ENCODE peak calls at places on chromosomes 13 and 19, in eight cellular contexts. Q, R, F, S, J, X, V and C are unnamed samples.

GRCh38 chr13:55244991-55245644 is 1895.6 kb upstream of the PRR20A start:
- DNase-seq in Q (no peak), R (no peak), F (no peak), S (no peak), J (no peak), X (no peak), V (peak; percentile 32), C (no peak)

GRCh38 chr19:43464089-43464775 is 1.2 kb downstream of the LYPD3 start:
- DNase-seq in Q (peak; percentile 84), R (no peak), F (no peak), S (no peak), J (peak; percentile 81), X (no peak), V (peak; percentile 8), C (no peak)

GRCh38 chr13:80312967-80313366 is 28.0 kb downstream of the SPRY2 start:
- DNase-seq in Q (no peak), R (no peak), F (peak; percentile 28), S (no peak), J (no peak), X (no peak), V (no peak), C (no peak)

GRCh38 chr13:29908411-29908810 is 58.0 kb upstream of the UBL3 start:
- DNase-seq in Q (no peak), R (peak; percentile 42), F (peak; percentile 73), S (peak; percentile 71), J (peak; percentile 96), X (no peak), V (no peak), C (no peak)

GRCh38 chr19:16449330-16449961 is 22.3 kb downstream of the EPS15L1 start:
- DNase-seq in Q (no peak), R (peak; percentile 6), F (peak; percentile 34), S (no peak), J (peak; percentile 23), X (no peak), V (no peak), C (no peak)

GRCh38 chr13:49319555-49320350 is 72.0 kb downstream of the CDADC1 start:
- DNase-seq in Q (no peak), R (no peak), F (peak; percentile 35), S (no peak), J (peak; percentile 54), X (no peak), V (no peak), C (no peak)

GRCh38 chr19:31252476-31252875 is 96.8 kb downstream of the TSHZ3 start:
- DNase-seq in Q (no peak), R (no peak), F (no peak), S (no peak), J (no peak), X (no peak), V (no peak), C (no peak)

GRCh38 chr13:19910336-19911072 is 47.1 kb upstream of the ZMYM5 start:
- DNase-seq in Q (peak; percentile 51), R (peak; percentile 94), F (peak; percentile 82), S (peak; percentile 88), J (peak; percentile 68), X (no peak), V (no peak), C (no peak)

GRCh38 chr19:31583148-31583547 is 233.9 kb upstream of the TSHZ3 start:
- DNase-seq in Q (no peak), R (no peak), F (no peak), S (no peak), J (no peak), X (no peak), V (no peak), C (no peak)

GRCh38 chr13:60260440-60260839 is 96.7 kb upstream of the DIAPH3 start:
- DNase-seq in Q (no peak), R (no peak), F (no peak), S (no peak), J (no peak), X (no peak), V (no peak), C (no peak)

GRCh38 chr19:2528543-2529173 is 52.7 kb downstream of the GADD45B start:
- DNase-seq in Q (no peak), R (peak; percentile 40), F (no peak), S (no peak), J (no peak), X (no peak), V (no peak), C (no peak)

GRCh38 chr13:97762141-97762540 is 191.3 kb upstream of the IPO5 start:
- DNase-seq in Q (no peak), R (no peak), F (no peak), S (no peak), J (no peak), X (peak; percentile 61), V (no peak), C (no peak)

GRCh38 chr19:42412223-42412622 is 15.0 kb downstream of the LIPE start:
- DNase-seq in Q (peak; percentile 76), R (no peak), F (no peak), S (no peak), J (no peak), X (no peak), V (no peak), C (no peak)

GRCh38 chr19:13103585-13103923 is 896 bp upstream of the LYL1 start:
- DNase-seq in Q (no peak), R (no peak), F (no peak), S (no peak), J (no peak), X (peak; percentile 29), V (no peak), C (no peak)

GRCh38 chr19:13101590-13102415 is 855 bp downstream of the LYL1 start:
- DNase-seq in Q (no peak), R (no peak), F (no peak), S (no peak), J (no peak), X (no peak), V (no peak), C (no peak)

GRCh38 chr19:13100871-13101589 is 1.6 kb downstream of the LYL1 start:
- DNase-seq in Q (no peak), R (peak; percentile 47), F (no peak), S (no peak), J (peak; percentile 44), X (peak; percentile 60), V (no peak), C (no peak)

GRCh38 chr19:13102666-13103584 is at the start of gene LYL1:
- DNase-seq in Q (peak; percentile 75), R (no peak), F (peak; percentile 39), S (no peak), J (no peak), X (peak; percentile 98), V (no peak), C (no peak)

DNA sequence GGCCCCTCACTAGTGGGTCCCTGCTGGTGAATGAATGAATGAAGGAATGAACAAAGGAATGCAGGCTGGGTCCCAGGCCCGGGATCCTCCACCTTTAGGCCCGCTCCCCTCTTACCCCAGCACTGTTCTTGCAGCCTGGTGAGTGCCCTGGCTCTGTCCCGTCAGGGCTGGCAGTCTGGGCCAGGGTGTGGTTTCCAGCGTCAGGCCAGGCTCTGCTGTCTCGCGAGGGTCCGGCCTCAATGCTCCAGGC is 317 bp downstream of the LYL1 start:
- DNase-seq in Q (no peak), R (no peak), F (no peak), S (no peak), J (peak; percentile 73), X (no peak), V (no peak), C (no peak)
- H3K9ac ChIP-seq in Q (peak overlapping the region; percentile 83), R (peak overlapping the region; percentile 31), F (peak overlapping the region; percentile 26), S (no peak overlapping the region), J (peak overlapping the region; percentile 50), X (peak overlapping the region; percentile 96), V (no peak overlapping the region), C (peak overlapping the region; percentile 44)

GRCh38 chr19:656751-657559 is 6.1 kb downstream of the RNF126 start:
- DNase-seq in Q (no peak), R (no peak), F (no peak), S (no peak), J (no peak), X (no peak), V (no peak), C (no peak)
- H3K9ac ChIP-seq in Q (no peak overlapping the region), R (no peak overlapping the region), F (no peak overlapping the region), S (no peak overlapping the region), J (no peak overlapping the region), X (no peak overlapping the region), V (peak overlapping the region; percentile 61), C (no peak overlapping the region)

DNA sequence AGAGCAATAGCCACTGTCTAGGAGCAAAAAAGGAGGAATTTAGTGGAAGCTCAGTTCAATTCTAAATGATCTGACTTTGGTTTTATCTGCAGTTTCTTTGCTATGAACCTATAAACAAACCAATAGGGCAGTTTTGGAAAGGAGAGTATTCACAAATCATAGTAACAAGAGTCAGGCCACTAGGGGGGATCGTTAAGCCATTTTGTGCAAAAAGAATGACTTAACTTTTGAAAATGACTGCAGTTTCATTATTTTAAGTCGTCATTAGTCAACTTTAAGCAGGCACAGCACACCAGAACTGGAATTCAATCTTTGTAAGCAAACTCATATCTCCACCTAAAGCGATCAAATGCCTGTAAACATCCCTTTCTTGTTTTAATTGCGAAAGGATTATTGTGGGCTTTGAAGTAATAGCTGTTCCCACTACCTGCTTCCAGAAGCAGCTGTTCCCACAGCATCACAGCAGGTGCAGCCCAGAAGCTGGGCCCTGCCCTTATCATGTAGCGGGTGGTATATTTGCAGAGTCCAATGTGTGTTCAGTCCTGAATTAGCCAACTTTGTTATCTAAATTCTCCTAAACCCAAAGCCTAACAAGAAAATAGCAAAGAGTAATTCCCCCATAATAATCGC is 51.5 kb downstream of the SOX21 start:
- DNase-seq in Q (no peak), R (peak; percentile 51), F (peak; percentile 11), S (no peak), J (peak; percentile 43), X (peak; percentile 36), V (no peak), C (no peak)
- H3K9ac ChIP-seq in Q (no peak overlapping the region), R (no peak overlapping the region), F (no peak overlapping the region), S (no peak overlapping the region), J (no peak overlapping the region), X (no peak overlapping the region), V (no peak overlapping the region), C (no peak overlapping the region)

GRCh38 chr19:13797058-13797440 is 1.8 kb downstream of the ZSWIM4 start:
- DNase-seq in Q (no peak), R (no peak), F (no peak), S (no peak), J (no peak), X (no peak), V (no peak), C (no peak)

GRCh38 chr19:13795595-13796300 is 505 bp downstream of the ZSWIM4 start:
- DNase-seq in Q (peak; percentile 32), R (peak; percentile 34), F (peak; percentile 46), S (peak; percentile 24), J (peak; percentile 51), X (peak; percentile 25), V (no peak), C (peak; percentile 26)

GRCh38 chr19:13796301-13797057 is 1.2 kb downstream of the ZSWIM4 start:
- DNase-seq in Q (peak; percentile 51), R (peak; percentile 97), F (peak; percentile 97), S (peak; percentile 96), J (peak; percentile 97), X (peak; percentile 94), V (no peak), C (no peak)

GRCh38 chr19:13794752-13795589 is at the start of gene ZSWIM4:
- DNase-seq in Q (peak; percentile 99), R (peak; percentile 100), F (peak; percentile 100), S (peak; percentile 100), J (peak; percentile 100), X (peak; percentile 100), V (peak; percentile 99), C (peak; percentile 99)

DNA sequence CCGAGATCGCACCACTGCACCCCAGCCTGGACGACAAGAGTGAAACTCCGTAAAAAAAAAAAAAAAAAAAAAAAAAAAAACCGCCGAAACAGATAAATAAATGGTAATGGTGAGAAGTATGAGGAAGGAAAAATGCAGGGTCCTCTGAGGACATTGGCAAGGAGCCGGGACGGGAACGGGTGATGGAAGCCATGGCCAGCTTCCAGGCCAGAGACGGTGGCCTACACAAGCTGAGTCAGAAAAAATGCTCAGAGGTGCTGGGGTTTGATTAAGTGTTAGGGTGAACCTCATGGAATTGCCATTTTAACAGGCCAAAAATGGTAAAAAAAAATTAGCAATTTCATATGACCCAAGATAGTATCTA is 873 bp upstream of the ZSWIM4 start:
- DNase-seq in Q (peak; percentile 64), R (peak; percentile 63), F (peak; percentile 98), S (peak; percentile 70), J (peak; percentile 97), X (peak; percentile 80), V (no peak), C (no peak)
- H3K9ac ChIP-seq in Q (peak overlapping the region; percentile 81), R (peak overlapping the region; percentile 79), F (peak overlapping the region; percentile 84), S (peak overlapping the region; percentile 97), J (peak overlapping the region; percentile 96), X (peak overlapping the region; percentile 94), V (peak overlapping the region; percentile 16), C (peak overlapping the region; percentile 65)